ENCODE peak calls at places on chromosomes 4 and X, in seven cellular contexts. G is neural progenitor cell, H is hepatocyte, V is PC-3, C is GM23338, E is SK-N-SH, S is MM.1S. P is an unnamed sample.

GRCh38 chr4:85084371-85085170 is 118.1 kb upstream of the WDFY3 start:
- DNase-seq in E (peak), H (peak), S (peak), C (peak), V (peak), G (peak), P (peak)

GRCh38 chrX:10077425-10078188 is 79.2 kb upstream of the CLCN4 start:
- DNase-seq in H (no peak), E (no peak), G (no peak), C (no peak), V (peak), S (no peak), P (peak)

GRCh38 chrX:115449742-115450141 is 111.2 kb upstream of the PLS3 start:
- DNase-seq in V (no peak), C (no peak), H (peak), S (no peak), E (no peak), G (no peak), P (no peak)

GRCh38 chrX:100895365-100896075 is 21.4 kb upstream of the NOX1 start:
- DNase-seq in E (peak), V (peak), S (peak), H (peak), C (peak), G (peak), P (peak)

GRCh38 chr4:142707397-142707796 is 138.7 kb downstream of the INPP4B start:
- DNase-seq in H (no peak), G (no peak), C (no peak), E (no peak), V (peak), S (no peak), P (no peak)

GRCh38 chrX:134679226-134679625 is 21.0 kb upstream of the PLAC1 start:
- DNase-seq in C (no peak), E (no peak), V (no peak), H (no peak), S (no peak), G (no peak), P (no peak)

GRCh38 chrX:56793533-56794320 is 64.7 kb downstream of the NBDY start:
- DNase-seq in C (no peak), G (no peak), V (no peak), S (no peak), E (peak), H (no peak), P (no peak)

GRCh38 chr4:11469900-11470708 is 41.4 kb upstream of the HS3ST1 start:
- DNase-seq in C (peak), S (peak), G (no peak), V (no peak), E (no peak), H (no peak), P (no peak)

GRCh38 chrX:106802388-106803275 is at the start of gene TBC1D8B:
- DNase-seq in E (peak), S (peak), G (peak), H (peak), V (peak), C (peak), P (peak)

GRCh38 chr4:14259926-14260325 is 632.4 kb upstream of the BOD1L1 start:
- DNase-seq in E (no peak), C (no peak), H (no peak), S (no peak), G (no peak), V (no peak), P (no peak)

GRCh38 chrX:4547218-4547836 is 833.9 kb upstream of the PRKX start:
- DNase-seq in S (peak), G (peak), C (peak), V (peak), H (peak), E (peak), P (peak)

GRCh38 chr4:7333801-7334421 is 100.8 kb downstream of the PSAPL1 start:
- DNase-seq in G (peak), V (no peak), S (no peak), E (no peak), C (no peak), H (no peak), P (no peak)

GRCh38 chr4:7330811-7331681 is 103.7 kb downstream of the PSAPL1 start:
- DNase-seq in S (no peak), C (no peak), V (no peak), E (no peak), H (no peak), G (no peak), P (no peak)

GRCh38 chr4:7333024-7333780 is 101.5 kb downstream of the PSAPL1 start:
- DNase-seq in E (no peak), S (no peak), G (no peak), H (no peak), V (no peak), C (no peak), P (no peak)

GRCh38 chr4:7331682-7332000 is 103.1 kb downstream of the PSAPL1 start:
- DNase-seq in H (no peak), V (no peak), G (no peak), E (no peak), S (no peak), C (no peak), P (no peak)

DNA sequence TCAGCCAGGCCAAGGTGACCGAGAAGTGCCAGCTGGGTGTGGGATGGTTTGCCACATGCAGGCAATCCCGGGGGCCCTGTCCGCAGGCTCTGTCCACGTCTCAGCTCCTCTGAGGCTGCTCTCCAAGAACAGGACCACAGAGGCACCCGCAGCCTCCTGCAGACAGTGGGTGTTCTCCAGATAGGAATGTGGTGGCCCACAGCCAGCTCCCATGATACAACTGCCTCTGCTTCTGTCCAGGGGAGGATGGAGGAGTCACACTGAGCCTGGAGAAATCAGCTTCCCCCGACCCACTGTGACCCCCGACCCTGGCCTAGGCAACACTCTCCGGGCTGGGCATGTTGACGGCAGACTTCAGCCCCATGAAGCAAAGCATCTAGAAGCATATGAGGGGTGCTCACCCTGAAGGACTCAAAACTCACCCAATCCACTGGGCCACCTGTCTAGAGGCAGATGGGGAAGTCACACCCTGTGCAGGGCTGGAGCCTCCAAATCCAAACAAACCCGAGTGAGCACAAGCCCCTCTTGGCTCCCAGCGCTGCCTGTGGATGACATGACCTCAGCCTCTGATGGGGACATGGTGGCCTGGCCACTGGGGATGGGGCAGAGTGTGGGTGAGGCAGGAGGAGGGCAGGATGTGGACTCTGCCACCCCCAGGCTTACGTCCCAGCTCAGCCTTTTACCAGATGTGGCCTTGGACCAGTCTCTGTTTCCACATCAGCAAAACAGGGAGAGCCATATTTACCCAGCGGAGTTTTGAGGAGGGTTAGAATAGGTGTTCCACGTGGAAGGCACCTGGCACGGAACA is 102.3 kb downstream of the PSAPL1 start:
- DNase-seq in H (peak), S (no peak), V (no peak), E (no peak), G (no peak), C (no peak), P (no peak)
- TF ChIP-seq EZH2phosphoT487 in H (no peak), S (no peak), V (no peak), E (no peak), G (no peak), C (no peak), P (no peak)

DNA sequence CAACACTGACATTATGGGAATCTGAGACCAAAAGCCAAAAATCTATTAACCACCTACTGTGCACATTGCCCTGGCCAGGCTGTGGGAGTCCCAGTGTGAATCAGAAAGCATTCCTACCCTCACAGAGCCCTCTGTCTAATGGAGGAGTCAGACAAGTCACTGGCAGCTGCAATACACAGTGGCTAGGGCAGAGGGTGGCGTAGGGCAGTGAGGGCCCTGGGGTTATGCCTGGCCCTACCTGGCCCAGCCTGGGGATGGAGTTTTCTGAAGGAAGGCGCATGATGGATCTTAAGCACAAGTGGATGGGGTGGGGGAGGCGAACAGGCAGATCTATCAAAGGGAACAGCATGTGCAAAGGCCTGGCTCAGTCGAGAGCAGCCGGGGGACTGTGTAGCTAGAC is 10.8 kb downstream of the JAKMIP1 start:
- DNase-seq in C (no peak), H (no peak), V (no peak), G (peak), E (no peak), S (no peak), P (no peak)
- H3K27ac ChIP-seq in C (no peak), H (no peak), V (no peak), G (no peak), E (peak), S (no peak), P (no peak)

GRCh38 chr4:113893546-113893945 is 85.9 kb downstream of the ARSJ start:
- DNase-seq in H (no peak), C (no peak), V (peak), S (peak), E (no peak), G (no peak), P (peak)
- TF ChIP-seq EZH2phosphoT487 in H (no peak), C (no peak), V (no peak), S (no peak), E (no peak), G (no peak), P (no peak)

GRCh38 chr4:99759988-99760387 is 56.6 kb upstream of the DAPP1 start:
- DNase-seq in H (no peak), G (no peak), C (no peak), E (no peak), S (no peak), V (no peak), P (no peak)
- H3K27ac ChIP-seq in H (no peak), G (no peak), C (no peak), E (no peak), S (no peak), V (no peak), P (no peak)